ENCODE peak calls at places on chromosomes 5 and 9, in six cellular contexts. One of them, this sample, is unnamed.

GRCh38 chr9:114431770-114432169 is 44.0 kb upstream of the AKNA start:
- DNase-seq in esophagus squamous epithelium: no peak
- DNase-seq in fibroblast of mammary gland: no peak
- DNase-seq in right cardiac atrium: no peak
- DNase-seq in activated T-helper 1 cell treated with Interleukin-2 at 50 U/mL for 16 hours: no peak
- DNase-seq in AG04449: no peak
- DNase-seq in this sample: no peak

GRCh38 chr5:81238460-81238859 is 5.3 kb downstream of the CKMT2 start:
- DNase-seq in AG04449: no peak
- DNase-seq in right cardiac atrium: peak
- DNase-seq in esophagus squamous epithelium: no peak
- DNase-seq in fibroblast of mammary gland: no peak
- DNase-seq in activated T-helper 1 cell treated with Interleukin-2 at 50 U/mL for 16 hours: no peak
- DNase-seq in this sample: no peak

GRCh38 chr5:177416334-177416733 is 7.0 kb upstream of the F12 start:
- DNase-seq in esophagus squamous epithelium: no peak
- DNase-seq in fibroblast of mammary gland: peak
- DNase-seq in AG04449: no peak
- DNase-seq in right cardiac atrium: peak
- DNase-seq in activated T-helper 1 cell treated with Interleukin-2 at 50 U/mL for 16 hours: no peak
- DNase-seq in this sample: no peak

GRCh38 chr9:96383165-96383939 is at the start of gene SLC35D2:
- DNase-seq in activated T-helper 1 cell treated with Interleukin-2 at 50 U/mL for 16 hours: no peak
- DNase-seq in right cardiac atrium: peak
- DNase-seq in esophagus squamous epithelium: no peak
- DNase-seq in AG04449: no peak
- DNase-seq in fibroblast of mammary gland: peak
- DNase-seq in this sample: peak

GRCh38 chr5:66828046-66828550 is 231.9 kb downstream of the MAST4 start:
- DNase-seq in activated T-helper 1 cell treated with Interleukin-2 at 50 U/mL for 16 hours: no peak
- DNase-seq in right cardiac atrium: no peak
- DNase-seq in AG04449: no peak
- DNase-seq in fibroblast of mammary gland: no peak
- DNase-seq in esophagus squamous epithelium: no peak
- DNase-seq in this sample: no peak

GRCh38 chr5:10479226-10479721 is 37.6 kb downstream of the ROPN1L start:
- DNase-seq in esophagus squamous epithelium: no peak
- DNase-seq in right cardiac atrium: peak
- DNase-seq in activated T-helper 1 cell treated with Interleukin-2 at 50 U/mL for 16 hours: no peak
- DNase-seq in AG04449: no peak
- DNase-seq in fibroblast of mammary gland: peak
- DNase-seq in this sample: no peak

GRCh38 chr5:64822329-64822728 is 53.6 kb downstream of the CWC27 start:
- DNase-seq in activated T-helper 1 cell treated with Interleukin-2 at 50 U/mL for 16 hours: no peak
- DNase-seq in fibroblast of mammary gland: no peak
- DNase-seq in right cardiac atrium: no peak
- DNase-seq in esophagus squamous epithelium: no peak
- DNase-seq in AG04449: no peak
- DNase-seq in this sample: no peak

GRCh38 chr5:123673107-123673506 is 161.1 kb downstream of the CSNK1G3 start:
- DNase-seq in activated T-helper 1 cell treated with Interleukin-2 at 50 U/mL for 16 hours: no peak
- DNase-seq in AG04449: no peak
- DNase-seq in right cardiac atrium: no peak
- DNase-seq in esophagus squamous epithelium: no peak
- DNase-seq in fibroblast of mammary gland: no peak
- DNase-seq in this sample: no peak

GRCh38 chr9:14313378-14313940 is 482 bp downstream of the NFIB start:
- DNase-seq in AG04449: no peak
- DNase-seq in activated T-helper 1 cell treated with Interleukin-2 at 50 U/mL for 16 hours: no peak
- DNase-seq in fibroblast of mammary gland: no peak
- DNase-seq in esophagus squamous epithelium: no peak
- DNase-seq in right cardiac atrium: peak
- DNase-seq in this sample: no peak

This sample was measured in effector memory CD4-positive, alpha-beta T cell.